ENCODE peak calls at places on chromosomes 2 and 18, in four cellular contexts. B is AML-193; D is NCI-H774; T is stimulated activated naive B cell treated with anti-CD40 and anti-IgM and Interleukin-4, amounts not matched to agents 10 μg/mL and 1 μg/mL and 100 μg/mL, for 72 hours. Q is an unnamed sample.

GRCh38 chr18:31217038-31217437 is 54.4 kb upstream of the DSC1 start:
- DNase-seq in B (no peak), D (no peak), T (no peak), Q (no peak)

GRCh38 chr18:46152808-46153617 is 48.8 kb downstream of the HAUS1 start:
- DNase-seq in B (no peak), D (no peak), T (no peak), Q (no peak)

GRCh38 chr2:8581048-8581561 is 100.8 kb upstream of the ID2 start:
- DNase-seq in B (no peak), D (no peak), T (no peak), Q (no peak)

GRCh38 chr2:34373586-34374233 is 774.6 kb upstream of the FAM98A start:
- DNase-seq in B (no peak), D (no peak), T (no peak), Q (peak)

GRCh38 chr2:190443778-190444481 is 35.8 kb downstream of the MFSD6 start:
- DNase-seq in B (no peak), D (no peak), T (no peak), Q (no peak)

GRCh38 chr18:73669299-73669698 is 478.3 kb downstream of the FBXO15 start:
- DNase-seq in B (no peak), D (no peak), T (no peak), Q (no peak)

GRCh38 chr18:58584219-58585127 is 44.4 kb downstream of the ALPK2 start:
- DNase-seq in B (no peak), D (no peak), T (no peak), Q (no peak)

GRCh38 chr2:220504890-220505564 is 877.6 kb downstream of the SLC4A3 start:
- DNase-seq in B (no peak), D (peak), T (no peak), Q (peak)

GRCh38 chr2:153912798-153913396 is 41.2 kb downstream of the GALNT13 start:
- DNase-seq in B (no peak), D (no peak), T (no peak), Q (no peak)

GRCh38 chr2:66058675-66059074 is 376.2 kb upstream of the MEIS1 start:
- DNase-seq in B (no peak), D (no peak), T (no peak), Q (no peak)

GRCh38 chr2:43415582-43415981 is 180.3 kb downstream of the THADA start:
- DNase-seq in B (no peak), D (no peak), T (no peak), Q (no peak)

GRCh38 chr18:43933177-43933576 is 655.9 kb upstream of the SYT4 start:
- DNase-seq in B (no peak), D (no peak), T (no peak), Q (no peak)

GRCh38 chr2:26067980-26068507 is 34.2 kb downstream of the RAB10 start:
- DNase-seq in B (no peak), D (no peak), T (no peak), Q (no peak)

GRCh38 chr2:105422801-105423200 is 23.9 kb upstream of the FHL2 start:
- DNase-seq in B (no peak), D (no peak), T (no peak), Q (no peak)

GRCh38 chr18:62442391-62442790 is 80.4 kb upstream of the ZCCHC2 start:
- DNase-seq in B (no peak), D (no peak), T (no peak), Q (no peak)

GRCh38 chr2:179948058-179948457 is 59.0 kb downstream of the CWC22 start:
- DNase-seq in B (no peak), D (no peak), T (no peak), Q (peak)

GRCh38 chr2:20422679-20423271 is 24.1 kb upstream of the RHOB start:
- DNase-seq in B (no peak), D (no peak), T (no peak), Q (peak)

GRCh38 chr18:70287731-70288130 is 1.1 kb upstream of the SOCS6 start:
- DNase-seq in B (no peak), D (no peak), T (no peak), Q (no peak)

GRCh38 chr2:188303363-188304031 is 11.8 kb downstream of the GULP1 start:
- DNase-seq in B (no peak), D (no peak), T (no peak), Q (no peak)

GRCh38 chr2:182193291-182193690 is 207.6 kb downstream of the PPP1R1C start:
- DNase-seq in B (no peak), D (no peak), T (no peak), Q (no peak)

GRCh38 chr2:101613073-101613704 is 84.3 kb upstream of the MAP4K4 start:
- DNase-seq in B (no peak), D (no peak), T (no peak), Q (peak)

GRCh38 chr2:109376796-109377495 is 236.8 kb downstream of the SEPTIN10 start:
- DNase-seq in B (no peak), D (no peak), T (no peak), Q (no peak)

GRCh38 chr2:170477630-170478029 is 237.5 kb upstream of the SP5 start:
- DNase-seq in B (no peak), D (no peak), T (no peak), Q (no peak)

GRCh38 chr2:141767051-141767450 is 363.8 kb downstream of the LRP1B start:
- DNase-seq in B (no peak), D (no peak), T (no peak), Q (no peak)

GRCh38 chr18:11553098-11553940 is 56.1 kb upstream of the SLC35G4 start:
- DNase-seq in B (peak), D (no peak), T (peak), Q (peak)

GRCh38 chr2:20433249-20433648 is 13.6 kb upstream of the RHOB start:
- DNase-seq in B (no peak), D (no peak), T (no peak), Q (no peak)

GRCh38 chr2:226885769-226886435 is 50.0 kb downstream of the RHBDD1 start:
- DNase-seq in B (no peak), D (no peak), T (no peak), Q (no peak)

GRCh38 chr18:61741881-61742280 is 150.9 kb downstream of the RNF152 start:
- DNase-seq in B (no peak), D (no peak), T (no peak), Q (no peak)

GRCh38 chr2:128315122-128315828 is 3.4 kb downstream of the HS6ST1 start:
- DNase-seq in B (no peak), D (no peak), T (no peak), Q (no peak)

GRCh38 chr2:62215306-62216064 is 19.6 kb downstream of the B3GNT2 start:
- DNase-seq in B (no peak), D (no peak), T (no peak), Q (no peak)

GRCh38 chr18:37570336-37570930 is 4.8 kb upstream of the CELF4 start:
- DNase-seq in B (no peak), D (no peak), T (no peak), Q (no peak)

GRCh38 chr2:200765139-200765951 is 46.4 kb upstream of the BZW1 start:
- DNase-seq in B (no peak), D (no peak), T (no peak), Q (peak)

GRCh38 chr2:102253140-102253752 is 58.1 kb upstream of the IL1RL1 start:
- DNase-seq in B (no peak), D (no peak), T (no peak), Q (no peak)

GRCh38 chr2:234290671-234291070 is 206.2 kb downstream of the ARL4C start:
- DNase-seq in B (no peak), D (no peak), T (peak), Q (no peak)

GRCh38 chr2:186841940-186842339 is 7.0 kb downstream of the ZSWIM2 start:
- DNase-seq in B (no peak), D (no peak), T (no peak), Q (no peak)

GRCh38 chr18:80231151-80231550 is 16.2 kb downstream of the PARD6G start:
- DNase-seq in B (no peak), D (no peak), T (no peak), Q (no peak)

GRCh38 chr2:73939419-73939818 is 12.7 kb downstream of the DGUOK start:
- DNase-seq in B (peak), D (no peak), T (no peak), Q (no peak)

Q was measured in HepG2.